ENCODE peak calls at places on chromosomes 3 and 15, in four cellular contexts. N is suprapubic skin, I is nucleus accumbens, M is lower lobe of right lung. E is an unnamed sample.

GRCh38 chr3:52067046-52067445 is 10.7 kb upstream of the DUSP7 start:
- DNase-seq in N (no peak), I (no peak), M (no peak), E (no peak)

GRCh38 chr3:165211749-165212148 is 15.6 kb upstream of the SLITRK3 start:
- DNase-seq in N (no peak), I (no peak), M (no peak), E (no peak)

GRCh38 chr15:85924088-85924487 is 129.4 kb upstream of the KLHL25 start:
- DNase-seq in N (no peak), I (no peak), M (no peak), E (no peak)

GRCh38 chr15:32030795-32031194 is 480 bp downstream of the CHRNA7 start:
- DNase-seq in N (no peak), I (no peak), M (no peak), E (no peak)

GRCh38 chr3:134466366-134466765 is 19.4 kb downstream of the ANAPC13 start:
- DNase-seq in N (no peak), I (no peak), M (no peak), E (no peak)

GRCh38 chr3:155664922-155665695 is 79.8 kb downstream of the PLCH1 start:
- DNase-seq in N (no peak), I (no peak), M (no peak), E (no peak)

GRCh38 chr3:184255291-184256039 is 5.9 kb downstream of the CAMK2N2 start:
- DNase-seq in N (no peak), I (no peak), M (no peak), E (no peak)

GRCh38 chr3:175743733-175744400 is 884.7 kb downstream of the NAALADL2 start:
- DNase-seq in N (no peak), I (no peak), M (no peak), E (no peak)

E was measured in GM12878.